ENCODE peak calls at places on chromosomes 3 and 15, in eight cellular contexts. V is astrocyte of the spinal cord; D is activated T-helper 1 cell treated with Interleukin-2 at 50 U/mL for 16 hours; Z is right cardiac atrium; X is stimulated activated CD4-positive, alpha-beta T cell treated with anti-CD3 and anti-CD28 coated beads, Interleukin-2, amount 100 ng/mL, for 48 hours; P is left kidney; T is H54; U is M059J. K is an unnamed sample.

GRCh38 chr3:187878776-187879524 is 133.7 kb upstream of the BCL6 start:
- DNase-seq in Z (no peak), P (no peak), D (no peak), V (peak), U (peak), T (peak), X (no peak), K (no peak)

GRCh38 chr3:74789111-74789510 is 174.7 kb upstream of the CNTN3 start:
- DNase-seq in Z (no peak), V (no peak), T (no peak), X (no peak), P (no peak), U (no peak), D (no peak), K (no peak)

GRCh38 chr3:27511724-27512422 is 27.7 kb upstream of the SLC4A7 start:
- DNase-seq in U (no peak), Z (no peak), V (no peak), P (no peak), D (no peak), T (no peak), X (no peak), K (no peak)

GRCh38 chr3:32143849-32144757 is 37.7 kb downstream of the GPD1L start:
- DNase-seq in T (peak), Z (no peak), V (peak), U (peak), X (peak), P (peak), D (peak), K (peak)

GRCh38 chr3:195908439-195909293 is at the start of gene TNK2:
- DNase-seq in V (no peak), T (peak), D (peak), U (peak), P (peak), Z (no peak), X (no peak), K (no peak)

GRCh38 chr15:73335026-73335425 is 33.7 kb downstream of the HCN4 start:
- DNase-seq in D (no peak), T (no peak), U (no peak), P (no peak), X (no peak), V (no peak), Z (no peak), K (no peak)

GRCh38 chr3:190780524-190780923 is 82.0 kb downstream of the GMNC start:
- DNase-seq in P (no peak), X (no peak), Z (no peak), T (no peak), U (no peak), D (no peak), V (no peak), K (no peak)

GRCh38 chr3:115293321-115293720 is 146.2 kb upstream of the ZBTB20 start:
- DNase-seq in V (no peak), Z (no peak), U (no peak), D (no peak), P (no peak), T (no peak), X (no peak), K (no peak)

GRCh38 chr3:108863799-108864135 is 41.2 kb downstream of the TRAT1 start:
- DNase-seq in D (no peak), V (no peak), P (no peak), Z (no peak), X (no peak), T (no peak), U (no peak), K (no peak)

GRCh38 chr3:128313181-128313725 is 153.4 kb downstream of the DNAJB8 start:
- DNase-seq in D (no peak), T (no peak), V (no peak), P (no peak), Z (no peak), U (no peak), X (no peak), K (no peak)

GRCh38 chr15:70783610-70784021 is 20.3 kb upstream of the UACA start:
- DNase-seq in D (no peak), Z (no peak), U (peak), P (peak), T (no peak), V (peak), X (no peak), K (no peak)

GRCh38 chr3:150172356-150172755 is 201.7 kb upstream of the PFN2 start:
- DNase-seq in U (peak), D (no peak), P (no peak), X (no peak), T (no peak), Z (no peak), V (no peak), K (no peak)

GRCh38 chr3:151593923-151594322 is 133.1 kb upstream of the IGSF10 start:
- DNase-seq in P (no peak), T (no peak), D (no peak), V (peak), Z (no peak), X (no peak), U (peak), K (no peak)

GRCh38 chr3:32308378-32308777 is 69.9 kb downstream of the CMTM8 start:
- DNase-seq in U (no peak), V (no peak), P (no peak), T (no peak), Z (no peak), X (no peak), D (no peak), K (no peak)